ENCODE peak calls at places on chromosomes 3 and 15, in five cellular contexts. Q, R, Y, M and K are unnamed samples.

GRCh38 chr15:24985224-24985623 is 30.4 kb downstream of the SNRPN start:
- DNase-seq in Q (no peak), R (no peak), Y (no peak), M (no peak), K (no peak)

GRCh38 chr3:138180375-138181029 is 5.8 kb upstream of the DBR1 start:
- DNase-seq in Q (no peak), R (peak), Y (no peak), M (no peak), K (peak)

GRCh38 chr3:129602730-129603560 is 3.5 kb downstream of the PLXND1 start:
- DNase-seq in Q (no peak), R (peak), Y (no peak), M (no peak), K (no peak)

GRCh38 chr15:39887832-39888231 is 32.2 kb downstream of the GPR176 start:
- DNase-seq in Q (no peak), R (peak), Y (no peak), M (no peak), K (peak)

GRCh38 chr15:80404057-80404718 is at the start of gene ARNT2:
- DNase-seq in Q (no peak), R (no peak), Y (peak), M (no peak), K (no peak)

GRCh38 chr15:97115764-97116075 is 785.2 kb downstream of the NR2F2 start:
- DNase-seq in Q (no peak), R (no peak), Y (no peak), M (no peak), K (no peak)

GRCh38 chr3:197428117-197428761 is 127.5 kb downstream of the BDH1 start:
- DNase-seq in Q (peak), R (peak), Y (no peak), M (no peak), K (peak)

GRCh38 chr3:67662733-67663132 is 8.3 kb upstream of the SUCLG2 start:
- DNase-seq in Q (no peak), R (no peak), Y (no peak), M (no peak), K (no peak)

GRCh38 chr3:73924063-73924462 is 299.3 kb upstream of the PDZRN3 start:
- DNase-seq in Q (no peak), R (no peak), Y (no peak), M (no peak), K (no peak)

GRCh38 chr3:71033681-71034220 is 549.8 kb downstream of the FOXP1 start:
- DNase-seq in Q (no peak), R (no peak), Y (no peak), M (no peak), K (no peak)

GRCh38 chr3:193640728-193641127 is 47.7 kb downstream of the OPA1 start:
- DNase-seq in Q (no peak), R (no peak), Y (no peak), M (no peak), K (no peak)

GRCh38 chr3:30539772-30540171 is 66.6 kb upstream of the TGFBR2 start:
- DNase-seq in Q (no peak), R (no peak), Y (no peak), M (no peak), K (no peak)

GRCh38 chr3:73805435-73805834 is 180.7 kb upstream of the PDZRN3 start:
- DNase-seq in Q (no peak), R (no peak), Y (no peak), M (no peak), K (no peak)

GRCh38 chr3:77873599-77873998 is 833.7 kb downstream of the ROBO2 start:
- DNase-seq in Q (no peak), R (no peak), Y (no peak), M (no peak), K (no peak)

DNA sequence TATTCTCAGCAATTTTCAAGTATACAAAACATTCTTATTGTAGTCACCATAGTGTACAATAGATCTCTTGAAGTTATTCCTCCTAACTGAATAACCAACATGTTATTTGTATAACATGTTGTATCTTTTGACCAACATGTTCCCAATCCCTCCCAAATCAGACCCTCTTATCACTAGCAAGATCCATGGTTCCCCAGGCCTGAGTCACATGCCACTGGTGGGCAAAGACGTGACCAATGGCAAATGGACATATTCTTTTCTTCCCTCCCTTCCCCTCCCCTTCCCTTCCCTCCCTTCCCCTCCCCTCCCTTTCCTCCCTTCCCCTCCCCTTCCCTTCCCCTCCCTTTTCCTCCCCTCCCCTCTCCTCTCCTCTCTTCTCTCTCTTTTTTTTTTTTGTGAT is 45.4 kb downstream of the AMOTL2 start:
- DNase-seq in Q (no peak), R (no peak), Y (no peak), M (no peak), K (no peak)
- TF ChIP-seq SRF in Q (no peak), R (no peak), Y (no peak), M (no peak), K (no peak)

DNA sequence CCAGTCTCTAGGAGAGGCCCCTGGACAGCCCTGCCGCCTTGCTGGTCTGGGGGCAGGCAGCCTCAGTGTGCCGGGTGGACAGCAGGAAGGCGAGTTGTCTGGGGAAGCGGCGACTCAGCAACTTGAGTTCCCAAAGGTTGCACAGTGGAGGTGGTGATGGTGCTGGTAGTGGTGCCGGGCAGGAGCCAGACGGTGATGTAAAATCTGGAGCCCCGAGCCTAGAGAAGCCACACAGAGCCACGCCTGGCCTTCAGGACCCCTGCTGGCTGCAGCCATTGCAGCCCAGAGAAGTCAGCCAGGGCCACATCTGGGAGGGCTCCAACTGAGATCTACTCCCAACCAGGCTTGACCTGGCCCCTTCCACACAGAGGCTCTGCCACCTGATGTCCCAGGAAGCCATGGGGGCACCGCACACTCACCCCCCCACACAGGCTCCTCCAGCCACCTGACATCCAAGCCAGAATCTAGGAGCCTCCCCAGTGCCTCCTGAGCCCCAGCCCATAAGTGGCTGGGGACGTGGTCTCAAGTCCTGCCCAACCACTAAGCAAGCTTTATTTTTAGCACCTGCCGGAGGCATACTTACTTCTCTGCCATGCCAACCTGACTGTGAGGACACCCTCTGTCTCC is 8.8 kb downstream of the C3orf22 start:
- DNase-seq in Q (no peak), R (no peak), Y (peak), M (no peak), K (no peak)
- TF ChIP-seq SRF in Q (no peak), R (no peak), Y (no peak), M (no peak), K (no peak)

GRCh38 chr3:146861262-146861661 is 256.1 kb upstream of the PLSCR5 start:
- DNase-seq in Q (no peak), R (no peak), Y (no peak), M (no peak), K (no peak)
- TF ChIP-seq SRF in Q (no peak), R (no peak), Y (no peak), M (no peak), K (no peak)

GRCh38 chr15:71011503-71012155 is 103.6 kb upstream of the THSD4 start:
- DNase-seq in Q (peak), R (peak), Y (no peak), M (no peak), K (peak)
- TF ChIP-seq SRF in Q (no peak), R (no peak), Y (no peak), M (no peak), K (no peak)